ENCODE peak calls at places on chromosomes 12 and 14, in eight cellular contexts. V is stomach, T is H1, Z is body of pancreas, U is Peyer's patch, N is right lobe of liver, R is uterus, W is tibial nerve. F is an unnamed sample. For H3K4me1, the result is how much of the 10 kb centered on the place peaks cover.

GRCh38 chr12:108730337-108731104 is 797 bp downstream of the CORO1C start:
- DNase-seq in R (peak), N (peak), Z (peak), W (peak), V (peak), U (peak), T (peak), F (peak)

GRCh38 chr12:112906712-112907414 is at the start of gene OAS1:
- DNase-seq in U (peak), N (peak), Z (no peak), V (peak), R (peak), W (peak), T (no peak), F (peak)

GRCh38 chr12:108573310-108573709 is 10.9 kb downstream of the ISCU start:
- DNase-seq in T (no peak), R (no peak), U (no peak), W (no peak), Z (no peak), V (no peak), N (no peak), F (no peak)

GRCh38 chr14:29465095-29465494 is 462.6 kb downstream of the PRKD1 start:
- DNase-seq in W (no peak), U (no peak), Z (no peak), R (no peak), V (no peak), T (no peak), N (no peak), F (no peak)

GRCh38 chr12:28742791-28743190 is 406.3 kb upstream of the FAR2 start:
- DNase-seq in Z (no peak), N (no peak), U (no peak), W (no peak), R (no peak), T (no peak), V (no peak), F (no peak)

GRCh38 chr12:70691018-70691672 is 53.9 kb upstream of the PTPRB start:
- DNase-seq in U (no peak), W (no peak), R (no peak), Z (no peak), T (no peak), N (no peak), V (no peak), F (no peak)

GRCh38 chr14:95660550-95661515 is 25.4 kb upstream of the TCL1B start:
- DNase-seq in N (no peak), R (peak), T (no peak), U (no peak), V (no peak), W (no peak), Z (no peak), F (no peak)

GRCh38 chr14:78029471-78030372 is 140.5 kb upstream of the NRXN3 start:
- DNase-seq in N (no peak), Z (no peak), U (no peak), V (no peak), R (no peak), T (peak), W (no peak), F (no peak)

DNA sequence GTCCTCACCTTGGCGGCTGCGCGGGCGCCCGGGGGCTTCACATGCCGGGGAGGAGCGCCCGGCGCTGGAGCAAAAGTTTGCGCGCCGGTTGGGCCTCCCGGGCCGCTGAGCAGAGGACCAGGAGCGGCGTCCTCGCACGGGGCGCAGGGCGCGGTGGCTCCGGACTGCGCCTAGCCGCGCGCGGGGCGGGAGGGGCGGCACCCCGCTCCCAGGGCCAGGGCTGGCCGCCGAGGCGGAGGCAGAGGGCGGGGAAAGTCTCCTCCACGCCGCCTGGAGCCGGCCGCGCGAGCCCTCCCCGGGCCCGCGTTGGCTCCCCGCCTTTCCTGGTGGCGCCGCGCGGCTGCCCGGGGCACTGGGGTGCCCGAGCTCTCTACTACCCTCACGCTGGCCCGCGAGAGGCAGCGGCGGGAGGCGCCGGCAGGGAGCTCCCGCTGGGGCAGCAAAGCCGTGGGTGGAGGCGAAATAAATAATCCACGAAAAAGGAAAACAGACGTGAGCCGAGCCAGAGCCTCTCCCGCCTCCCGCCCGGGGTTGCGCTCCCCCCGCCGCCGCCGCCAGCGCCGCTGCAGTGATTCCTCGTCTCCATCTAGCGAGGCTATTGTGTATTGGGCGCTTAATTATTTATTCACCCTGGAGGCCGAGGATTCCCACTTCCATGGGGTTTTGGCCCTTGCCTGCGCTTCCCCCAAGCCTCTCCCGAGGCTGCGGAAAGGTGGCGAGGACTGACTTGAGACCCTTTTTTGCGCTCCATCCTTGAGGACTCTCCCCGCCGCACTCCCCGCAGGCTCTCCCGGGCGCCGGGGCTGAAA is 476 bp upstream of the PRIMA1 start:
- DNase-seq in N (no peak), Z (no peak), V (peak), T (peak), R (peak), U (no peak), W (no peak), F (no peak)
- TF ChIP-seq POLR2A in N (no peak), Z (no peak), V (no peak), T (no peak), R (peak), U (no peak), W (no peak), F (no peak)

GRCh38 chr14:85576161-85576560 is 46.2 kb downstream of the FLRT2 start:
- DNase-seq in V (no peak), W (no peak), T (no peak), U (no peak), Z (no peak), R (no peak), N (no peak), F (no peak)

GRCh38 chr14:85573406-85573805 is 43.5 kb downstream of the FLRT2 start:
- DNase-seq in W (no peak), U (no peak), R (no peak), V (no peak), Z (no peak), N (no peak), T (no peak), F (no peak)

GRCh38 chr14:85576848-85577541 is 47.1 kb downstream of the FLRT2 start:
- DNase-seq in Z (no peak), V (no peak), R (no peak), N (no peak), U (no peak), W (no peak), T (no peak), F (no peak)

GRCh38 chr14:85575617-85575898 is 45.6 kb downstream of the FLRT2 start:
- DNase-seq in T (no peak), N (no peak), W (no peak), V (no peak), Z (no peak), U (no peak), R (no peak), F (no peak)

GRCh38 chr14:85574849-85575616 is 45.1 kb downstream of the FLRT2 start:
- DNase-seq in T (no peak), W (no peak), Z (no peak), U (no peak), R (no peak), V (no peak), N (no peak), F (no peak)
- H3K27ac ChIP-seq in T (no peak), W (peak), Z (no peak), U (no peak), R (no peak), V (no peak), N (no peak), F (no peak)

GRCh38 chr14:102892660-102893059 is 29.8 kb upstream of the AMN start:
- DNase-seq in U (peak), T (no peak), V (no peak), R (no peak), W (no peak), Z (no peak), N (no peak), F (no peak)

GRCh38 chr14:102891111-102891510 is 31.4 kb upstream of the AMN start:
- DNase-seq in Z (no peak), R (no peak), V (no peak), W (no peak), U (peak), T (no peak), N (peak), F (no peak)

GRCh38 chr14:102889615-102890014 is 32.8 kb upstream of the AMN start:
- DNase-seq in Z (no peak), W (no peak), V (no peak), U (no peak), N (no peak), T (no peak), R (no peak), F (no peak)

GRCh38 chr14:102893452-102893851 is 29.0 kb upstream of the AMN start:
- DNase-seq in V (peak), R (peak), U (peak), W (peak), T (no peak), Z (no peak), N (peak), F (no peak)

DNA sequence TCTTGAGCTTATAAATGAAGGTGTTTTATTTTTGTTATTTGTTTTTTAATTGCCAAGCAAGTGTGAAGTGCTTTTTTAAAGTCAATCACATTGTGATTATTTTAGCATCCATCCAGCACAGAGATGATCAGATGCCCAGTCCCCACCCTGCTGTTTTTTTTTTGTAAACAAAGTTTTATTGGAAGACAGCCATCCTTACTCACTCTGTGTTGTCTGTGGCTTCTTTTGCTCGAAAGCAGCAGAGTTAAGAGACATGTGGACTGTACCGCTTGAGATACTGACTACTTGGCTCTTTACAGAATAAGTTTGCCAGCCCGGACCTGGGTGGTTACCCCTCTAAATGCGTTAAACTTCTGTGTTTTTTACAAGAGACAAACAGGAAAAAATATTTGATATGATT is 30.9 kb upstream of the AMN start:
- DNase-seq in Z (no peak), R (no peak), W (no peak), T (no peak), V (no peak), N (peak), U (no peak), F (no peak)
- H3K4me1 ChIP-seq in Z (under half), R (under half), W (under half), T (under half), V (under half), N (under half), U (under half), F (under half)

GRCh38 chr14:82704218-82704617 is 1170.6 kb upstream of the SEL1L start:
- DNase-seq in T (no peak), W (no peak), U (no peak), R (no peak), N (no peak), Z (no peak), V (no peak), F (no peak)
- TF ChIP-seq POLR2A in T (no peak), W (no peak), U (no peak), R (no peak), N (no peak), Z (no peak), V (no peak), F (no peak)

GRCh38 chr12:96220902-96221301 is 26.7 kb downstream of the ELK3 start:
- DNase-seq in R (no peak), V (no peak), N (no peak), U (peak), Z (no peak), W (no peak), T (no peak), F (no peak)
- H3K27ac ChIP-seq in R (no peak), V (no peak), N (no peak), U (no peak), Z (no peak), W (no peak), T (no peak), F (no peak)

GRCh38 chr12:114682920-114683708 is 861 bp downstream of the TBX3 start:
- DNase-seq in T (peak), R (no peak), Z (no peak), W (no peak), N (no peak), V (peak), U (no peak), F (peak)
- H3K4me1 ChIP-seq in T (under half), R (under half), Z (under half), W (under half), N (under half), V (under half), U (under half), F (under half)

F was measured in adrenal gland.